ENCODE peak calls at places on chromosomes 4 and X, in four cellular contexts. Q is mesendoderm; N is CD8-positive, alpha-beta T cell; H is endothelial cell. Y is an unnamed sample.
A peak's percentile ranks its signal among the peaks of the same experiment; 100 is the strongest.

GRCh38 chrX:115650916-115651315 is 89.9 kb downstream of the PLS3 start:
- DNase-seq in N (no peak), Q (peak; percentile 67), H (peak; percentile 45), Y (peak; percentile 4)

GRCh38 chr4:119517361-119518229 is 111.0 kb downstream of the PDE5A start:
- DNase-seq in N (no peak), H (no peak), Q (no peak), Y (peak; percentile 2)

GRCh38 chr4:185991750-185992149 is 77.2 kb upstream of the TLR3 start:
- DNase-seq in N (no peak), H (no peak), Q (no peak), Y (no peak)

GRCh38 chrX:41329101-41329500 is 4.9 kb upstream of the DDX3X start:
- DNase-seq in H (no peak), Q (no peak), N (no peak), Y (no peak)

GRCh38 chr4:168449740-168450442 is 30.4 kb downstream of the DDX60L start:
- DNase-seq in N (no peak), H (no peak), Q (no peak), Y (peak; percentile 78)

GRCh38 chr4:184831153-184831552 is 5.4 kb upstream of the ACSL1 start:
- DNase-seq in N (no peak), H (no peak), Q (no peak), Y (no peak)

GRCh38 chr4:113153529-113154101 is 104.2 kb downstream of the ANK2 start:
- DNase-seq in N (no peak), H (no peak), Q (no peak), Y (no peak)

GRCh38 chrX:150361070-150361776 is 1.9 kb upstream of the MAMLD1 start:
- DNase-seq in H (peak; percentile 20), N (peak; percentile 13), Q (peak; percentile 79), Y (peak; percentile 20)

GRCh38 chr4:6929735-6930464 is 20.3 kb downstream of the TBC1D14 start:
- DNase-seq in N (no peak), H (no peak), Q (no peak), Y (no peak)

GRCh38 chr4:83282049-83282535 is 2.5 kb downstream of the COQ2 start:
- DNase-seq in Q (peak; percentile 61), N (peak; percentile 63), H (peak; percentile 51), Y (peak; percentile 88)

GRCh38 chr4:89587364-89587763 is 249.6 kb downstream of the SNCA start:
- DNase-seq in Q (no peak), H (no peak), N (no peak), Y (no peak)